ENCODE peak calls at places on chromosomes 6 and 20, in ten cellular contexts. N, W, U, V, R, E, F, Q, A and L are unnamed samples.

GRCh38 chr6:15758631-15759215 is 95.9 kb upstream of the DTNBP1 start:
- DNase-seq in V (no peak), W (no peak), E (no peak), Q (no peak), A (no peak), U (no peak), F (no peak), N (no peak), R (no peak), L (no peak)

GRCh38 chr6:71446084-71446869 is 157.7 kb downstream of the OGFRL1 start:
- DNase-seq in Q (no peak), A (no peak), U (no peak), N (no peak), E (no peak), W (peak), R (no peak), V (no peak), F (no peak), L (no peak)

GRCh38 chr6:78513856-78514255 is 353.5 kb upstream of the IRAK1BP1 start:
- DNase-seq in R (no peak), A (peak), W (no peak), V (no peak), E (no peak), F (no peak), U (no peak), N (no peak), Q (no peak), L (peak)

GRCh38 chr20:13068336-13068735 is 59.6 kb downstream of the SPTLC3 start:
- DNase-seq in U (no peak), R (no peak), E (no peak), N (no peak), A (no peak), V (no peak), W (no peak), F (no peak), Q (no peak), L (no peak)

GRCh38 chr20:17495826-17496225 is 35.4 kb downstream of the BFSP1 start:
- DNase-seq in F (no peak), W (no peak), R (no peak), V (no peak), Q (no peak), N (no peak), U (no peak), E (no peak), A (no peak), L (no peak)

GRCh38 chr6:64815718-64816117 is 891.3 kb downstream of the EYS start:
- DNase-seq in W (no peak), A (no peak), U (no peak), R (no peak), E (no peak), N (no peak), F (no peak), Q (no peak), V (no peak), L (peak)

GRCh38 chr6:157982580-157983438 is 1.1 kb downstream of the SYNJ2 start:
- DNase-seq in N (no peak), R (peak), V (no peak), E (no peak), U (no peak), A (no peak), W (peak), Q (no peak), F (no peak), L (peak)

GRCh38 chr6:47057830-47058540 is 15.9 kb upstream of the ADGRF1 start:
- DNase-seq in U (no peak), V (no peak), W (no peak), R (peak), E (no peak), Q (no peak), A (no peak), N (no peak), F (no peak), L (peak)

GRCh38 chr6:163281661-163282060 is 132.9 kb upstream of the QKI start:
- DNase-seq in V (no peak), N (no peak), E (no peak), Q (no peak), U (no peak), W (no peak), F (no peak), R (peak), A (no peak), L (no peak)

GRCh38 chr6:16936893-16937292 is 165.0 kb upstream of the STMND1 start:
- DNase-seq in A (no peak), E (no peak), Q (no peak), U (no peak), R (no peak), W (no peak), F (no peak), N (no peak), V (no peak), L (no peak)

GRCh38 chr6:164035912-164036485 is 621.5 kb downstream of the QKI start:
- DNase-seq in F (no peak), V (no peak), U (no peak), W (no peak), N (no peak), A (no peak), R (no peak), Q (no peak), E (no peak), L (no peak)

GRCh38 chr6:35297541-35298481 is at the start of gene DEF6:
- DNase-seq in F (peak), V (peak), E (peak), R (peak), A (peak), N (peak), U (peak), Q (peak), W (peak), L (peak)

GRCh38 chr20:34709044-34709835 is 5.1 kb downstream of the TP53INP2 start:
- DNase-seq in A (peak), V (peak), Q (peak), U (peak), W (peak), F (peak), E (peak), R (peak), N (peak), L (peak)

GRCh38 chr6:154703094-154703493 is 30.1 kb upstream of the SCAF8 start:
- DNase-seq in R (no peak), V (no peak), Q (no peak), E (no peak), A (peak), W (no peak), N (no peak), F (no peak), U (no peak), L (no peak)

GRCh38 chr6:41672816-41673703 is 34.8 kb downstream of the MDFI start:
- DNase-seq in V (no peak), Q (no peak), N (no peak), F (no peak), W (no peak), E (no peak), R (no peak), A (no peak), U (no peak), L (no peak)

GRCh38 chr6:16803294-16804006 is 42.2 kb upstream of the ATXN1 start:
- DNase-seq in V (no peak), U (peak), R (no peak), W (no peak), Q (no peak), N (no peak), E (peak), A (no peak), F (no peak), L (no peak)

GRCh38 chr20:4813839-4814695 is 92.4 kb downstream of the PRND start:
- DNase-seq in U (no peak), R (no peak), E (no peak), V (peak), A (no peak), F (no peak), N (peak), Q (no peak), W (no peak), L (no peak)

GRCh38 chr20:39916236-39916635 is 772.8 kb downstream of the MAFB start:
- DNase-seq in Q (no peak), E (no peak), R (peak), W (no peak), F (no peak), V (no peak), A (no peak), U (no peak), N (no peak), L (no peak)

GRCh38 chr20:51385941-51386530 is 156.5 kb downstream of the NFATC2 start:
- DNase-seq in V (peak), R (peak), A (peak), E (no peak), F (no peak), N (no peak), Q (no peak), W (peak), U (no peak), L (peak)

GRCh38 chr20:59623583-59623982 is 19.2 kb downstream of the PHACTR3 start:
- DNase-seq in E (no peak), N (no peak), U (no peak), V (no peak), R (no peak), Q (no peak), F (no peak), A (no peak), W (no peak), L (no peak)

GRCh38 chr6:5730586-5731263 is 276.0 kb downstream of the NRN1 start:
- DNase-seq in W (peak), E (no peak), F (no peak), A (no peak), R (no peak), V (no peak), Q (no peak), N (no peak), U (no peak), L (peak)

GRCh38 chr6:1716845-1717244 is 107.1 kb downstream of the FOXC1 start:
- DNase-seq in E (no peak), W (no peak), U (no peak), N (no peak), Q (no peak), A (no peak), V (no peak), F (no peak), R (no peak), L (no peak)

GRCh38 chr6:73382462-73383113 is 12.0 kb upstream of the DDX43 start:
- DNase-seq in W (no peak), R (peak), Q (no peak), F (no peak), U (no peak), N (no peak), V (no peak), E (no peak), A (no peak), L (peak)

GRCh38 chr6:169363590-169363989 is 109.9 kb upstream of the THBS2 start:
- DNase-seq in W (peak), R (peak), U (no peak), V (no peak), F (no peak), E (no peak), Q (no peak), N (no peak), A (no peak), L (no peak)

GRCh38 chr20:41249371-41249770 is 68.2 kb downstream of the ZHX3 start:
- DNase-seq in W (peak), E (no peak), U (peak), F (no peak), V (no peak), R (peak), A (no peak), Q (no peak), N (no peak), L (peak)

GRCh38 chr6:129500958-129501381 is 209.0 kb downstream of the ARHGAP18 start:
- DNase-seq in E (no peak), A (no peak), Q (no peak), V (no peak), N (no peak), U (no peak), F (no peak), W (no peak), R (peak), L (peak)

GRCh38 chr6:2990932-2991506 is 8.7 kb upstream of the NQO2 start:
- DNase-seq in V (no peak), Q (no peak), U (no peak), W (no peak), A (no peak), N (no peak), E (no peak), F (no peak), R (no peak), L (no peak)

GRCh38 chr20:25044660-25045342 is 13.1 kb downstream of the ACSS1 start:
- DNase-seq in R (no peak), W (no peak), A (no peak), N (no peak), Q (no peak), V (no peak), F (no peak), U (no peak), E (peak), L (no peak)

GRCh38 chr20:48397689-48398005 is 430.2 kb downstream of the PREX1 start:
- DNase-seq in F (no peak), U (peak), W (no peak), Q (no peak), E (no peak), A (no peak), N (no peak), V (no peak), R (no peak), L (no peak)

GRCh38 chr20:62540504-62540903 is 64.7 kb upstream of the GATA5 start:
- DNase-seq in U (no peak), F (no peak), E (no peak), R (no peak), V (no peak), N (no peak), Q (no peak), W (no peak), A (no peak), L (no peak)